ENCODE peak calls at places on chromosomes 3 and 15, in nine cellular contexts. One of them, this sample, is unnamed.

GRCh38 chr3:66075281-66075680 is 36.6 kb upstream of the MAGI1 start:
- DNase-seq in AG09319: peak; percentile 48
- DNase-seq in adrenal gland: no peak
- DNase-seq in GM13976: no peak
- DNase-seq in HEK293T: no peak
- DNase-seq in H54: peak; percentile 23
- DNase-seq in astrocyte of the spinal cord: peak; percentile 70
- DNase-seq in A549: no peak
- DNase-seq in CD4-positive, alpha-beta memory T cell: no peak
- DNase-seq in this sample: no peak

GRCh38 chr3:121153851-121154250 is 245.8 kb downstream of the STXBP5L start:
- DNase-seq in AG09319: no peak
- DNase-seq in H54: no peak
- DNase-seq in GM13976: no peak
- DNase-seq in CD4-positive, alpha-beta memory T cell: no peak
- DNase-seq in HEK293T: no peak
- DNase-seq in A549: no peak
- DNase-seq in adrenal gland: no peak
- DNase-seq in astrocyte of the spinal cord: no peak
- DNase-seq in this sample: no peak

GRCh38 chr3:151816091-151816604 is 2.2 kb downstream of the AADAC start:
- DNase-seq in HEK293T: peak; percentile 10
- DNase-seq in H54: peak; percentile 25
- DNase-seq in astrocyte of the spinal cord: peak; percentile 57
- DNase-seq in CD4-positive, alpha-beta memory T cell: no peak
- DNase-seq in AG09319: no peak
- DNase-seq in GM13976: no peak
- DNase-seq in adrenal gland: peak; percentile 61
- DNase-seq in A549: peak; percentile 17
- DNase-seq in this sample: no peak

GRCh38 chr3:157514371-157514919 is 11.2 kb upstream of the VEPH1 start:
- DNase-seq in astrocyte of the spinal cord: no peak
- DNase-seq in adrenal gland: no peak
- DNase-seq in HEK293T: no peak
- DNase-seq in GM13976: no peak
- DNase-seq in AG09319: no peak
- DNase-seq in H54: no peak
- DNase-seq in A549: no peak
- DNase-seq in CD4-positive, alpha-beta memory T cell: no peak
- DNase-seq in this sample: no peak

GRCh38 chr3:43363621-43364266 is 77.4 kb downstream of the SNRK start:
- DNase-seq in H54: no peak
- DNase-seq in adrenal gland: no peak
- DNase-seq in A549: no peak
- DNase-seq in CD4-positive, alpha-beta memory T cell: no peak
- DNase-seq in astrocyte of the spinal cord: no peak
- DNase-seq in GM13976: no peak
- DNase-seq in HEK293T: no peak
- DNase-seq in AG09319: peak; percentile 25
- DNase-seq in this sample: no peak

GRCh38 chr3:129233538-129233937 is 15.9 kb upstream of the COPG1 start:
- DNase-seq in H54: no peak
- DNase-seq in A549: no peak
- DNase-seq in astrocyte of the spinal cord: no peak
- DNase-seq in CD4-positive, alpha-beta memory T cell: no peak
- DNase-seq in AG09319: no peak
- DNase-seq in HEK293T: no peak
- DNase-seq in adrenal gland: peak; percentile 50
- DNase-seq in GM13976: peak; percentile 68
- DNase-seq in this sample: no peak

GRCh38 chr15:77869021-77869895 is 208.3 kb downstream of the TBC1D2B start:
- DNase-seq in AG09319: no peak
- DNase-seq in adrenal gland: no peak
- DNase-seq in A549: no peak
- DNase-seq in CD4-positive, alpha-beta memory T cell: no peak
- DNase-seq in H54: peak; percentile 47
- DNase-seq in astrocyte of the spinal cord: no peak
- DNase-seq in HEK293T: no peak
- DNase-seq in GM13976: no peak
- DNase-seq in this sample: no peak

GRCh38 chr15:27847775-27848710 is 251.1 kb downstream of the OCA2 start:
- DNase-seq in CD4-positive, alpha-beta memory T cell: no peak
- DNase-seq in GM13976: no peak
- DNase-seq in adrenal gland: no peak
- DNase-seq in A549: no peak
- DNase-seq in AG09319: no peak
- DNase-seq in astrocyte of the spinal cord: no peak
- DNase-seq in H54: no peak
- DNase-seq in HEK293T: no peak
- DNase-seq in this sample: no peak

GRCh38 chr3:45907769-45908705 is 21.7 kb downstream of the CCR9 start:
- DNase-seq in astrocyte of the spinal cord: peak; percentile 14
- DNase-seq in A549: no peak
- DNase-seq in H54: no peak
- DNase-seq in CD4-positive, alpha-beta memory T cell: peak; percentile 41
- DNase-seq in HEK293T: no peak
- DNase-seq in AG09319: no peak
- DNase-seq in adrenal gland: no peak
- DNase-seq in GM13976: no peak
- DNase-seq in this sample: no peak

GRCh38 chr3:117706037-117706436 is 996.5 kb downstream of the TUSC7 start:
- DNase-seq in AG09319: peak; percentile 81
- DNase-seq in adrenal gland: no peak
- DNase-seq in astrocyte of the spinal cord: peak; percentile 69
- DNase-seq in A549: no peak
- DNase-seq in HEK293T: no peak
- DNase-seq in GM13976: no peak
- DNase-seq in CD4-positive, alpha-beta memory T cell: no peak
- DNase-seq in H54: no peak
- DNase-seq in this sample: no peak

GRCh38 chr3:49120096-49120437 is 556 bp downstream of the USP19 start:
- DNase-seq in adrenal gland: no peak
- DNase-seq in A549: peak; percentile 17
- DNase-seq in GM13976: no peak
- DNase-seq in HEK293T: peak; percentile 18
- DNase-seq in CD4-positive, alpha-beta memory T cell: no peak
- DNase-seq in AG09319: no peak
- DNase-seq in H54: no peak
- DNase-seq in astrocyte of the spinal cord: no peak
- DNase-seq in this sample: no peak

This sample was measured in NCI-H1436 treated with DMSO at 0.1 percent for 48 hours.